ENCODE peak calls at places on chromosome 18, in six cellular contexts. Q is GM12891, Y is GM12878, P is K562, M is HepG2, O is H1. X is an unnamed sample.

GRCh38 chr18:42437646-42438045 is 482.6 kb downstream of the PIK3C3 start:
- DNase-seq in M (no peak), Y (no peak), Q (no peak), O (no peak), P (no peak), X (no peak)

GRCh38 chr18:34352385-34353163 is 127.9 kb upstream of the NOL4 start:
- DNase-seq in Y (no peak), P (no peak), M (peak; percentile 22), Q (no peak), O (no peak), X (no peak)

GRCh38 chr18:40414155-40414754 is 1540.8 kb upstream of the PIK3C3 start:
- DNase-seq in O (no peak), Q (no peak), M (no peak), P (no peak), Y (no peak), X (no peak)

GRCh38 chr18:35915056-35915455 is 57.4 kb upstream of the RMP24 start:
- DNase-seq in Y (no peak), O (no peak), M (no peak), Q (no peak), P (no peak), X (no peak)

GRCh38 chr18:12310762-12311161 is 2.7 kb downstream of the TUBB6 start:
- DNase-seq in Q (no peak), P (no peak), M (no peak), Y (no peak), O (no peak), X (no peak)

GRCh38 chr18:22285299-22286140 is 116.1 kb downstream of the GATA6 start:
- DNase-seq in P (no peak), M (peak; percentile 47), Q (no peak), Y (no peak), O (no peak), X (no peak)

GRCh38 chr18:43563780-43564179 is 286.5 kb upstream of the SYT4 start:
- DNase-seq in Y (no peak), Q (no peak), O (no peak), M (peak; percentile 12), P (no peak), X (no peak)

GRCh38 chr18:52409732-52410131 is 69.7 kb downstream of the DCC start:
- DNase-seq in Q (peak; percentile 12), O (no peak), Y (peak; percentile 40), P (no peak), M (peak; percentile 12), X (no peak)

GRCh38 chr18:9751371-9752031 is 43.4 kb downstream of the RAB31 start:
- DNase-seq in Y (no peak), O (peak; percentile 16), Q (no peak), M (no peak), P (no peak), X (no peak)

GRCh38 chr18:36628435-36629094 is 200.2 kb downstream of the TPGS2 start:
- DNase-seq in M (peak; percentile 5), Y (no peak), P (no peak), O (no peak), Q (no peak), X (no peak)

GRCh38 chr18:61448316-61448715 is 115.1 kb downstream of the CDH20 start:
- DNase-seq in Q (no peak), Y (no peak), M (no peak), P (no peak), O (no peak), X (no peak)

GRCh38 chr18:78732273-78733210 is 247.1 kb upstream of the SALL3 start:
- DNase-seq in O (no peak), P (no peak), M (no peak), Y (no peak), Q (no peak), X (no peak)

GRCh38 chr18:57542801-57543427 is 43.6 kb downstream of the FECH start:
- DNase-seq in Q (no peak), M (no peak), Y (no peak), O (no peak), P (no peak), X (no peak)

GRCh38 chr18:51943281-51943680 is 396.7 kb upstream of the DCC start:
- DNase-seq in O (no peak), Y (no peak), Q (no peak), P (no peak), M (no peak), X (no peak)

GRCh38 chr18:79779700-79780190 is 18.0 kb upstream of the KCNG2 start:
- DNase-seq in O (no peak), Q (no peak), Y (no peak), P (no peak), M (no peak), X (no peak)

GRCh38 chr18:37689841-37690240 is 124.2 kb upstream of the CELF4 start:
- DNase-seq in O (no peak), Q (no peak), M (no peak), P (no peak), Y (no peak), X (no peak)

GRCh38 chr18:6795307-6795706 is 65.8 kb downstream of the ARHGAP28 start:
- DNase-seq in M (no peak), P (no peak), Q (no peak), Y (no peak), O (no peak), X (no peak)

GRCh38 chr18:56825312-56825711 is 174.2 kb downstream of the WDR7 start:
- DNase-seq in Y (no peak), Q (no peak), O (no peak), M (no peak), P (no peak), X (no peak)

GRCh38 chr18:53380063-53380639 is 844.3 kb downstream of the MBD2 start:
- DNase-seq in O (no peak), Y (peak; percentile 3), M (peak; percentile 7), Q (no peak), P (peak; percentile 0), X (no peak)

GRCh38 chr18:28079883-28080282 is 97.0 kb downstream of the CDH2 start:
- DNase-seq in O (no peak), Y (no peak), P (no peak), Q (no peak), M (no peak), X (no peak)

GRCh38 chr18:32552421-32553030 is 81.8 kb upstream of the GAREM1 start:
- DNase-seq in Q (peak; percentile 51), O (peak; percentile 62), P (peak; percentile 65), Y (no peak), M (peak; percentile 68), X (peak; percentile 40)

GRCh38 chr18:8448091-8448490 is 161.1 kb upstream of the RAB12 start:
- DNase-seq in M (no peak), O (no peak), Q (no peak), Y (no peak), P (no peak), X (no peak)

GRCh38 chr18:24731981-24732380 is 271.5 kb downstream of the HRH4 start:
- DNase-seq in P (no peak), Q (no peak), M (no peak), O (no peak), Y (no peak), X (no peak)

GRCh38 chr18:26545737-26546136 is 2.6 kb downstream of the KCTD1 start:
- DNase-seq in P (no peak), M (no peak), O (no peak), Y (no peak), Q (no peak), X (no peak)

GRCh38 chr18:74495581-74496507 is at the start of gene CNDP2:
- DNase-seq in P (peak; percentile 97), Y (peak; percentile 96), Q (peak; percentile 90), M (peak; percentile 96), O (peak; percentile 100), X (peak; percentile 88)
- TF ChIP-seq POLR2A in P (peak; percentile 84), Y (peak; percentile 86), Q (peak; percentile 53), M (peak; percentile 68), O (peak; percentile 92), X (peak; percentile 74)

DNA sequence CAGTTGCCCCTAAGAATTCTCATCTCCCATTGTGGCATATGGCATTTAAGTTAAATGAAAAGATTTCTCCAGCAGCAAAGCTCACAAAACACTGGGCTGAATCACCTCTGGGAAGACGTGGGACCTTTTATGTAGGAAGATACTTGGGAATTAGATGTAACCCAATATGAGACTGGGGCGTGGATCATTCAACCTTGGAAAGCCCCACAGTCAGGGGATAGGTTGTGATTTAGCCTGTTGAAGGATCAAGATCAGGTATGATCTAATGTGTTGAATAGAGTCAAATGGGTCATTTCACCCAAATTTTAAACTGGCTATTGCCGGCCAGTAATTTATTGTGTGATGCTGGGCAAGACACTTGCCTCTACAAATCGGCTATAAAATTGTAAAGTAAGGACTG is 47.0 kb downstream of the LIPG start:
- DNase-seq in P (no peak), Y (no peak), Q (no peak), O (no peak), M (no peak), X (no peak)
- TF ChIP-seq TAF1 in P (no peak), Y (no peak), Q (no peak), O (no peak), M (no peak), X (no peak)

DNA sequence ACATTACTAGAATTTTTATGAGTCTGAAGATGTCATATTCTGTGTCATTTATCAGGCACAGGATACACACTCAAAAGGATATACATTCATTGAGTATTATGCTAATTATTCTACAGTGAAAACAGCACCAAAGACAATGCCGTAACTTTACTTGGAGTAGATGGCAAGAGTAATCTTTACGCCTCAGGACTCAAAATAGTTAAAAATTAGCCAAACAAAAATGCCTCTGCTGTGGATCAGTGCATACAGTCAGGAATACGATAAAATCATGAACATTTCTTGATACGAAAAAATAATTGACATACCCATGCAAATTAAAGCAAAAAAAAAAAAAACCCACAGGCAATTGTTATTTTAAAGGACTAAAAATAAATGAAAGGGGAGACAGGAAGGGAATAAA is 129.7 kb downstream of the NETO1 start:
- DNase-seq in P (no peak), O (no peak), Y (no peak), M (no peak), Q (no peak), X (no peak)
- TF ChIP-seq POLR2AphosphoS5 in P (no peak), O (no peak), Y (no peak), M (no peak), Q (no peak), X (no peak)

GRCh38 chr18:3245185-3245564 is 2.4 kb upstream of the MYL12A start:
- DNase-seq in P (no peak), M (no peak), O (no peak), Q (no peak), Y (no peak), X (no peak)

GRCh38 chr18:3245853-3246635 is 1.6 kb upstream of the MYL12A start:
- DNase-seq in O (peak; percentile 81), M (peak; percentile 81), Y (no peak), Q (peak; percentile 36), P (peak; percentile 97), X (peak; percentile 39)

GRCh38 chr18:3247243-3248061 is at the start of gene MYL12A:
- DNase-seq in Y (peak; percentile 98), P (peak; percentile 100), Q (peak; percentile 80), O (peak; percentile 98), M (peak; percentile 96), X (peak; percentile 81)

GRCh38 chr18:3248062-3248669 is 565 bp downstream of the MYL12A start:
- DNase-seq in M (no peak), P (no peak), Y (no peak), Q (no peak), O (no peak), X (no peak)

DNA sequence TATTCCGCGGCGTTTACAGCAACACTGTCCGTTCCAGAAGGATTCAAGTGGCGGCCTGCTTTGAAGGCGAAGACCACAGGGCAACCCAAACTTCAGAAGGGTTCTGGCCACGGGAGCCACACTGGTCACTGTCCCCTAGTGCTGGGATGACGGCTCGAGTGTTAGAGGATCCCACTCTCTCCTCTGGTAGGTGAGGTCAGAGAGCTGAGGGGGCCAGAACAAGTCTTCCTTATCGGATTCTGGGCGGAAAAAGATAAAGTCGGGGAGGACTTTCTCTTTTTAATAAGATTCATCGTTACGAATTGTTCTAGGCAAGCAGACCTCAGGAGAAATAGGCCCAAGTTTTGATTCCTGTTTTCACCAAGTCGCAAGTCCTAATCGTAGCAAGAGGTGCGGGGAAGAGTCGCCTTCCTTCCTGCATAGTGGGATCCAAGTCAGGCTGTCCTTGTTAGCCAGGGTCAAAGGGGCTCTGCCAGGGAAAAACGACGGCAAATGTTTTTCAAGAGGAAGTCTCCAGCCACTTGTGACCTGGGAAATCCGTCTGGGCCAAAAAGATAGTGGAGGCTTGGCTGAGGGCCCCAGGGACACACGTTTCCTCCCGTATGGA is 862 bp upstream of the MYL12A start:
- DNase-seq in Q (no peak), P (peak; percentile 89), Y (no peak), M (no peak), O (no peak), X (no peak)
- TF ChIP-seq POLR2A in Q (no peak), P (peak; percentile 81), Y (peak; percentile 1), M (peak; percentile 46), O (no peak), X (no peak)